ENCODE peak calls at places on chromosomes 11 and 22, in seven cellular contexts. P is prostate gland, Z is lung, V is left lung, C is cardiac fibroblast, K is heart left ventricle, M is breast epithelium. U is an unnamed sample.

GRCh38 chr11:32982626-32983025 is 33.1 kb upstream of the DEPDC7 start:
- DNase-seq in K (no peak), C (no peak), Z (no peak), M (no peak), V (no peak), P (no peak), U (no peak)

GRCh38 chr22:25362215-25362882 is 142.9 kb downstream of the CRYBB2 start:
- DNase-seq in Z (peak; percentile 59), K (peak; percentile 61), P (peak; percentile 45), C (peak; percentile 50), M (no peak), V (peak; percentile 90), U (peak; percentile 78)

GRCh38 chr11:76161261-76161961 is 44.9 kb downstream of the WNT11 start:
- DNase-seq in C (no peak), P (no peak), M (no peak), V (peak; percentile 41), K (peak; percentile 52), Z (no peak), U (no peak)

GRCh38 chr11:67780056-67780455 is 105.6 kb upstream of the ALDH3B2 start:
- DNase-seq in K (no peak), P (no peak), Z (no peak), M (no peak), C (no peak), V (no peak), U (no peak)

GRCh38 chr22:40211481-40212052 is 33.8 kb downstream of the TNRC6B start:
- DNase-seq in Z (no peak), P (no peak), K (no peak), M (no peak), C (no peak), V (no peak), U (no peak)

GRCh38 chr11:101034076-101034475 is 95.5 kb downstream of the PGR start:
- DNase-seq in C (peak; percentile 10), K (peak; percentile 77), M (peak; percentile 30), Z (no peak), V (no peak), P (peak; percentile 67), U (peak; percentile 64)

GRCh38 chr11:61195016-61195695 is 8.2 kb upstream of the PGA3 start:
- DNase-seq in P (no peak), Z (no peak), V (peak; percentile 19), C (no peak), M (no peak), K (no peak), U (peak; percentile 25)

GRCh38 chr22:32737811-32738210 is 63.7 kb upstream of the TIMP3 start:
- DNase-seq in C (no peak), K (no peak), M (no peak), P (no peak), V (no peak), Z (no peak), U (no peak)

GRCh38 chr11:100827934-100828661 is 141.0 kb downstream of the ARHGAP42 start:
- DNase-seq in C (peak; percentile 68), V (no peak), P (no peak), Z (no peak), K (no peak), M (no peak), U (no peak)

GRCh38 chr11:95330332-95330731 is 99.3 kb upstream of the SESN3 start:
- DNase-seq in Z (no peak), P (no peak), M (no peak), C (no peak), K (no peak), V (no peak), U (no peak)

GRCh38 chr11:86442420-86442819 is 67.7 kb downstream of the CCDC81 start:
- DNase-seq in P (no peak), C (peak; percentile 29), Z (no peak), M (no peak), V (no peak), K (no peak), U (no peak)

GRCh38 chr11:63837027-63837688 is 1.8 kb upstream of the MARK2 start:
- DNase-seq in M (peak; percentile 83), P (peak; percentile 85), V (no peak), C (peak; percentile 81), Z (peak; percentile 83), K (peak; percentile 67), U (peak; percentile 31)

GRCh38 chr22:17387356-17387755 is 18.1 kb downstream of the CECR2 start:
- DNase-seq in P (no peak), V (no peak), C (no peak), K (no peak), M (no peak), Z (no peak), U (no peak)

GRCh38 chr11:35274909-35275807 is 136.2 kb downstream of the CD44 start:
- DNase-seq in V (no peak), K (peak; percentile 22), P (peak; percentile 88), C (no peak), Z (peak; percentile 76), M (peak; percentile 82), U (peak; percentile 87)

GRCh38 chr11:70761094-70761905 is 363.0 kb downstream of the CTTN start:
- DNase-seq in P (no peak), Z (no peak), C (no peak), V (no peak), M (no peak), K (no peak), U (no peak)

GRCh38 chr11:84310261-84310660 is 1024.1 kb upstream of the CCDC90B start:
- DNase-seq in M (no peak), V (no peak), P (no peak), C (peak; percentile 67), K (no peak), Z (no peak), U (no peak)

GRCh38 chr22:38397189-38398097 is 57.6 kb downstream of the KCNJ4 start:
- DNase-seq in M (peak; percentile 45), Z (peak; percentile 58), C (peak; percentile 23), P (no peak), K (peak; percentile 63), V (peak; percentile 90), U (no peak)

GRCh38 chr11:86440305-86440716 is 65.6 kb downstream of the CCDC81 start:
- DNase-seq in K (peak; percentile 31), P (no peak), V (no peak), C (peak; percentile 82), Z (no peak), M (no peak), U (no peak)

GRCh38 chr11:3036419-3036818 is 20.8 kb downstream of the CARS1 start:
- DNase-seq in M (no peak), Z (no peak), V (no peak), K (no peak), P (no peak), C (no peak), U (no peak)

GRCh38 chr11:74683279-74683871 is 47.9 kb downstream of the CHRDL2 start:
- DNase-seq in M (no peak), P (peak; percentile 36), Z (no peak), V (peak; percentile 80), K (no peak), C (no peak), U (no peak)

GRCh38 chr11:34840736-34841386 is 75.3 kb downstream of the APIP start:
- DNase-seq in K (no peak), C (peak; percentile 52), M (no peak), Z (peak; percentile 37), P (no peak), V (no peak), U (no peak)

GRCh38 chr11:58059011-58059358 is 28.2 kb downstream of the OR6Q1 start:
- DNase-seq in Z (no peak), C (peak; percentile 93), V (no peak), M (no peak), P (no peak), K (no peak), U (no peak)

GRCh38 chr11:118216621-118217526 is 7.9 kb downstream of the JAML start:
- DNase-seq in P (no peak), C (no peak), Z (no peak), M (no peak), V (no peak), K (no peak), U (no peak)

DNA sequence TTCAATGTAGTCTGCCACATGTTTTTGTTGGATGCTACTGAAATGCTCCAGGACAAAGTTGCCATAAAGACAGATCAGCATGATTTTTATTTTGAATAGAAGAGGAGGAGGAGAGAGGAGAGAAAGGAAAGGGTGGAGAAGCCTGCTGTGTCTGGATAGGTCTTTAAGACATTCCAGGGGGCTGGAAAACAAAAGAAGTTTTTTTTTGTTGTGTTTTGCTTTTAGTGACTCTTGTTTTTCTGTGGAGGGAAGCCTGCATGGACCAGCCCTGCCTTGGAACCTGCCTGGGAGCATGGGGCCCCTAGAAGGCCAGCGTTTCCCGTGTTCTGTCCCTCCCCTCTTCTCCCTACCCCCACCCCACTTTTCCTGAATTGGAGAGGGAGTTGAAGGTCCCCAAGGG is 2.3 kb downstream of the TSPAN18 start:
- DNase-seq in Z (no peak), C (no peak), P (no peak), V (no peak), K (peak; percentile 45), M (no peak), U (no peak)
- H3K4me3 ChIP-seq in Z (no peak overlapping the region), C (no peak overlapping the region), P (no peak overlapping the region), V (no peak overlapping the region), K (peak overlapping the region; percentile 98), M (no peak overlapping the region), U (no peak overlapping the region)

GRCh38 chr11:5690216-5690615 is 626 bp downstream of the TRIM22 start:
- DNase-seq in K (peak; percentile 48), C (peak; percentile 57), V (no peak), M (no peak), Z (no peak), P (no peak), U (no peak)
- H3K4me3 ChIP-seq in K (peak overlapping the region; percentile 62), C (peak overlapping the region; percentile 35), V (peak overlapping the region; percentile 58), M (peak overlapping the region; percentile 49), Z (peak overlapping the region; percentile 21), P (peak overlapping the region; percentile 18), U (peak overlapping the region; percentile 63)

GRCh38 chr11:106446302-106446701 is 368.8 kb downstream of the AASDHPPT start:
- DNase-seq in M (no peak), P (no peak), V (no peak), K (no peak), C (no peak), Z (no peak), U (no peak)

GRCh38 chr11:106446961-106447360 is 369.5 kb downstream of the AASDHPPT start:
- DNase-seq in K (no peak), P (no peak), C (no peak), V (no peak), Z (no peak), M (no peak), U (no peak)

GRCh38 chr11:106447631-106448191 is 370.2 kb downstream of the AASDHPPT start:
- DNase-seq in Z (no peak), P (no peak), M (no peak), K (no peak), C (no peak), V (no peak), U (no peak)

DNA sequence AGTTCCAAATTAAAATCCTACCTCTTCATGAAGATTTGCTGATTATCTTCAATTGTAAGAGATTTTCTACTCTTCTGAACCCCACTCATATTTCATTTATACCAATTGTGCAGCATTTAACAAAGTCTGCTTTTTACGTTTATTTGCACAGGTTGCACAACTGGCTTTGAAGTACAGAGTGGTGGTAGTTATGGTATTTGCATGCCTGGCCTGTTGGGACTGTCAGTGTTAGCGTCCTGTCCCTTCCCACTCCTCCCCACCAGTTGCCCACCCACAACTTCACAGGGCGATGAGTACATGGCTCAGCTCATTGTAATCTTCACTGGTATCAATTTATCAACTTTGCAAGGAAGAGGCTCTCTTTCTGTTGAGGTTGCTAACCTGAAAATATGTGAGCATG is 372.3 kb downstream of the AASDHPPT start:
- DNase-seq in V (no peak), K (no peak), M (no peak), Z (no peak), C (no peak), P (no peak), U (no peak)
- H3K4me3 ChIP-seq in V (no peak overlapping the region), K (no peak overlapping the region), M (no peak overlapping the region), Z (no peak overlapping the region), C (no peak overlapping the region), P (no peak overlapping the region), U (no peak overlapping the region)

GRCh38 chr22:49833340-49834007 is 5.8 kb upstream of the BRD1 start:
- DNase-seq in Z (peak; percentile 81), P (peak; percentile 46), C (no peak), K (no peak), M (peak; percentile 80), V (peak; percentile 32), U (no peak)

GRCh38 chr22:49838771-49839717 is 11.4 kb upstream of the BRD1 start:
- DNase-seq in Z (no peak), V (peak; percentile 70), P (no peak), M (no peak), K (no peak), C (no peak), U (no peak)
- H3K4me3 ChIP-seq in Z (no peak overlapping the region), V (no peak overlapping the region), P (no peak overlapping the region), M (no peak overlapping the region), K (no peak overlapping the region), C (no peak overlapping the region), U (no peak overlapping the region)

U was measured in ascending aorta.